ENCODE peak calls at places on chromosomes 2 and 18, in eight cellular contexts. E is Panc1; F is SK-N-DZ; Q is stimulated activated CD8-positive, alpha-beta memory T cell treated with anti-CD3 and anti-CD28 coated beads, Interleukin-12 subunit alpha, Interleukin-12 subunit beta, amount 100 ng/mL, for 1 hour; S is A549; M is GM03348; D is EH; O is transverse colon. T is an unnamed sample.

GRCh38 chr2:60849165-60849564 is 32.2 kb upstream of the REL start:
- DNase-seq in E (no peak), O (no peak), M (no peak), S (no peak), Q (no peak), F (no peak), D (peak; percentile 41), T (no peak)

GRCh38 chr2:21042958-21043743 is 722 bp downstream of the APOB start:
- DNase-seq in F (peak; percentile 47), Q (peak; percentile 33), M (peak; percentile 86), O (peak; percentile 62), E (peak; percentile 18), D (peak; percentile 48), S (peak; percentile 55), T (peak; percentile 35)

GRCh38 chr2:128544321-128545037 is 225.8 kb upstream of the HS6ST1 start:
- DNase-seq in M (no peak), F (no peak), E (no peak), O (no peak), D (no peak), S (no peak), Q (no peak), T (no peak)

GRCh38 chr2:234970467-234970866 is 18.6 kb downstream of the SH3BP4 start:
- DNase-seq in S (no peak), E (no peak), D (peak; percentile 96), M (no peak), F (no peak), O (no peak), Q (no peak), T (peak; percentile 93)

GRCh38 chr2:143623270-143623669 is 494.1 kb downstream of the ARHGAP15 start:
- DNase-seq in E (no peak), O (no peak), Q (no peak), M (no peak), D (no peak), F (no peak), S (no peak), T (no peak)

GRCh38 chr2:135909976-135910375 is 33.7 kb upstream of the MCM6 start:
- DNase-seq in D (peak; percentile 58), F (no peak), M (peak; percentile 18), E (no peak), Q (no peak), O (no peak), S (no peak), T (no peak)

GRCh38 chr2:225781145-225781544 is 381.6 kb downstream of the NYAP2 start:
- DNase-seq in M (no peak), E (no peak), S (no peak), D (no peak), F (no peak), O (no peak), Q (no peak), T (no peak)

GRCh38 chr18:26556573-26556972 is 8.2 kb upstream of the KCTD1 start:
- DNase-seq in O (no peak), F (no peak), D (peak; percentile 50), S (no peak), E (no peak), M (peak; percentile 55), Q (no peak), T (no peak)

GRCh38 chr18:618618-619017 is 21.8 kb downstream of the CLUL1 start:
- DNase-seq in S (no peak), Q (no peak), F (no peak), M (no peak), O (no peak), D (no peak), E (no peak), T (no peak)

GRCh38 chr2:109061736-109062557 is 67.1 kb upstream of the SH3RF3 start:
- DNase-seq in O (no peak), D (no peak), F (no peak), S (no peak), M (no peak), E (no peak), Q (no peak), T (no peak)

GRCh38 chr2:156327835-156328401 is 4.6 kb downstream of the NR4A2 start:
- DNase-seq in E (no peak), M (no peak), Q (no peak), S (no peak), O (no peak), D (no peak), F (no peak), T (no peak)

GRCh38 chr2:112148477-112148876 is 10.3 kb downstream of the FBLN7 start:
- DNase-seq in S (no peak), Q (no peak), D (no peak), F (no peak), O (no peak), M (peak; percentile 5), E (no peak), T (no peak)

GRCh38 chr2:224776795-224777562 is 60.8 kb upstream of the CCDC195 start:
- DNase-seq in O (peak; percentile 34), S (no peak), F (no peak), D (no peak), E (no peak), M (no peak), Q (no peak), T (no peak)

GRCh38 chr18:55779711-55780590 is 192.0 kb upstream of the TCF4 start:
- DNase-seq in Q (no peak), S (no peak), O (peak; percentile 7), E (no peak), F (peak; percentile 53), M (peak; percentile 73), D (peak; percentile 50), T (peak; percentile 64)

GRCh38 chr2:56008661-56009411 is 85.3 kb upstream of the EFEMP1 start:
- DNase-seq in O (peak; percentile 18), D (peak; percentile 83), S (peak; percentile 48), E (no peak), M (peak; percentile 83), Q (no peak), F (peak; percentile 84), T (peak; percentile 66)

GRCh38 chr2:199485732-199486335 is 28.1 kb upstream of the SATB2 start:
- DNase-seq in F (peak; percentile 72), S (peak; percentile 68), O (peak; percentile 82), E (no peak), Q (no peak), M (peak; percentile 77), D (peak; percentile 73), T (peak; percentile 71)

GRCh38 chr18:74040459-74041332 is 106.9 kb downstream of the FBXO15 start:
- DNase-seq in E (no peak), S (peak; percentile 22), O (peak; percentile 46), M (peak; percentile 55), F (peak; percentile 39), Q (peak; percentile 36), D (peak; percentile 26), T (peak; percentile 16)

GRCh38 chr18:79206444-79206843 is 137.2 kb downstream of the ATP9B start:
- DNase-seq in Q (no peak), S (no peak), E (no peak), O (no peak), D (no peak), M (no peak), F (no peak), T (no peak)

GRCh38 chr18:13538630-13539029 is 187.7 kb downstream of the FAM210A start:
- DNase-seq in S (no peak), M (no peak), D (no peak), E (no peak), O (no peak), Q (no peak), F (no peak), T (no peak)

GRCh38 chr18:8765692-8766463 is 60.5 kb downstream of the MTCL1 start:
- DNase-seq in Q (no peak), M (peak; percentile 67), O (no peak), E (no peak), F (peak; percentile 92), S (no peak), D (peak; percentile 19), T (peak; percentile 22)

GRCh38 chr2:219498280-219499057 is at the start of gene GMPPA:
- DNase-seq in Q (peak; percentile 84), M (peak; percentile 97), D (peak; percentile 100), F (peak; percentile 99), E (peak; percentile 98), O (peak; percentile 98), S (peak; percentile 98), T (peak; percentile 99)

GRCh38 chr2:180840641-180841040 is 139.8 kb upstream of the UBE2E3 start:
- DNase-seq in M (no peak), O (no peak), S (no peak), E (no peak), Q (no peak), F (no peak), D (no peak), T (no peak)

GRCh38 chr2:156110890-156111289 is 221.6 kb downstream of the NR4A2 start:
- DNase-seq in D (no peak), S (peak; percentile 46), E (no peak), M (no peak), Q (no peak), F (peak; percentile 13), O (peak; percentile 39), T (no peak)

GRCh38 chr18:50161806-50162205 is 33.1 kb downstream of the MYO5B start:
- DNase-seq in S (no peak), O (peak; percentile 26), F (no peak), E (no peak), Q (no peak), M (no peak), D (no peak), T (no peak)

GRCh38 chr18:8948471-8949149 is 153.9 kb upstream of the NDUFV2 start:
- DNase-seq in F (peak; percentile 23), Q (no peak), E (no peak), D (peak; percentile 98), S (peak; percentile 53), O (no peak), M (peak; percentile 86), T (peak; percentile 91)

GRCh38 chr2:234267534-234267933 is 217.0 kb downstream of the SPP2 start:
- DNase-seq in O (no peak), F (no peak), M (no peak), E (no peak), S (no peak), D (no peak), Q (no peak), T (no peak)

GRCh38 chr18:48945953-48946217 is 4.9 kb downstream of the SMAD7 start:
- DNase-seq in F (no peak), M (no peak), D (no peak), O (no peak), Q (no peak), E (no peak), S (no peak), T (no peak)

T was measured in RPMI7951.